ENCODE peak calls at places on chromosomes 7 and 10, in six cellular contexts. B is psoas muscle, U is DND-41, Q is osteoblast, Y is fibroblast of lung, P is dorsolateral prefrontal cortex. H is an unnamed sample.
A peak's percentile ranks its signal among the peaks of the same experiment; 100 is the strongest.

GRCh38 chr7:140060788-140061606 is 1.8 kb downstream of the PARP12 start:
- DNase-seq in B (no peak), Y (peak; percentile 90), Q (no peak), P (no peak), U (no peak), H (no peak)

GRCh38 chr7:68929712-68930395 is 668.4 kb upstream of the AUTS2 start:
- DNase-seq in B (peak; percentile 31), Q (peak; percentile 69), U (no peak), P (no peak), Y (peak; percentile 5), H (no peak)

GRCh38 chr7:116150588-116150987 is 59.8 kb upstream of the TES start:
- DNase-seq in Q (peak; percentile 14), B (no peak), Y (peak; percentile 57), P (no peak), U (no peak), H (no peak)

GRCh38 chr10:109592391-109592790 is 330.9 kb downstream of the XPNPEP1 start:
- DNase-seq in U (no peak), Q (no peak), Y (no peak), B (no peak), P (no peak), H (no peak)

GRCh38 chr7:76244781-76245391 is 43.2 kb downstream of the SRRM3 start:
- DNase-seq in Q (no peak), B (no peak), Y (no peak), P (no peak), U (no peak), H (no peak)

GRCh38 chr7:1659696-1660095 is 10.4 kb upstream of the ELFN1 start:
- DNase-seq in Q (peak; percentile 66), B (no peak), P (no peak), U (no peak), Y (no peak), H (no peak)

GRCh38 chr7:1384113-1384415 is 75.2 kb downstream of the MICALL2 start:
- DNase-seq in B (no peak), Y (no peak), U (no peak), Q (no peak), P (no peak), H (no peak)

GRCh38 chr10:34116220-34116623 is 698.9 kb downstream of the PARD3 start:
- DNase-seq in Y (peak; percentile 83), Q (no peak), U (no peak), P (no peak), B (no peak), H (no peak)

GRCh38 chr7:43872401-43873165 is 3.3 kb upstream of the MRPS24 start:
- DNase-seq in Q (peak; percentile 97), P (no peak), B (peak; percentile 57), U (no peak), Y (peak; percentile 91), H (no peak)

GRCh38 chr7:44581426-44581906 is 565 bp downstream of the TMED4 start:
- DNase-seq in Q (peak; percentile 68), B (no peak), U (peak; percentile 57), Y (peak; percentile 18), P (no peak), H (peak; percentile 36)

GRCh38 chr10:92826504-92826903 is 21.8 kb upstream of the EXOC6 start:
- DNase-seq in B (no peak), P (no peak), Y (no peak), U (no peak), Q (no peak), H (no peak)

GRCh38 chr7:101557421-101557820 is 71.7 kb downstream of the MYL10 start:
- DNase-seq in P (no peak), B (peak; percentile 9), Q (no peak), Y (no peak), U (no peak), H (no peak)

GRCh38 chr7:150449206-150449956 is 1.0 kb upstream of the GIMAP8 start:
- DNase-seq in B (no peak), Y (no peak), Q (no peak), P (no peak), U (peak; percentile 42), H (no peak)
- H3K27ac ChIP-seq in B (peak overlapping the region; percentile 42), Y (no peak overlapping the region), Q (no peak overlapping the region), P (peak overlapping the region; percentile 43), U (peak overlapping the region; percentile 75), H (peak overlapping the region; percentile 5)

GRCh38 chr10:77849039-77849664 is 77.4 kb downstream of the DLG5 start:
- DNase-seq in B (no peak), Q (no peak), U (no peak), Y (no peak), P (no peak), H (no peak)
- H3K27ac ChIP-seq in B (no peak overlapping the region), Q (no peak overlapping the region), U (no peak overlapping the region), Y (no peak overlapping the region), P (no peak overlapping the region), H (no peak overlapping the region)

GRCh38 chr7:24756545-24756988 is 697 bp downstream of the GSDME start:
- DNase-seq in B (peak; percentile 36), U (no peak), Q (no peak), Y (no peak), P (no peak), H (no peak)

GRCh38 chr7:24757799-24758275 is 573 bp upstream of the GSDME start:
- DNase-seq in Q (peak; percentile 91), Y (peak; percentile 55), B (no peak), U (no peak), P (no peak), H (no peak)

GRCh38 chr7:24756989-24757798 is at the start of gene GSDME:
- DNase-seq in P (no peak), Q (peak; percentile 94), Y (peak; percentile 71), U (peak; percentile 47), B (peak; percentile 77), H (peak; percentile 16)

GRCh38 chr7:24755096-24755495 is 2.2 kb downstream of the GSDME start:
- DNase-seq in P (no peak), Q (no peak), U (no peak), Y (no peak), B (no peak), H (no peak)

GRCh38 chr7:24755541-24756416 is 1.5 kb downstream of the GSDME start:
- DNase-seq in Y (peak; percentile 58), U (no peak), P (no peak), B (no peak), Q (no peak), H (no peak)
- H3K27ac ChIP-seq in Y (no peak overlapping the region), U (no peak overlapping the region), P (peak overlapping the region; percentile 93), B (peak overlapping the region; percentile 92), Q (no peak overlapping the region), H (no peak overlapping the region)

GRCh38 chr7:108034586-108034985 is 31.6 kb upstream of the LAMB1 start:
- DNase-seq in Q (no peak), P (no peak), Y (no peak), B (no peak), U (no peak), H (no peak)
- H3K27ac ChIP-seq in Q (no peak overlapping the region), P (no peak overlapping the region), Y (no peak overlapping the region), B (no peak overlapping the region), U (no peak overlapping the region), H (no peak overlapping the region)

GRCh38 chr10:117367718-117368117 is 7.5 kb downstream of the PDZD8 start:
- DNase-seq in U (no peak), Q (no peak), B (no peak), Y (no peak), P (no peak), H (no peak)

GRCh38 chr10:117365612-117366011 is 9.6 kb downstream of the PDZD8 start:
- DNase-seq in Y (no peak), Q (no peak), B (no peak), U (no peak), P (no peak), H (no peak)

GRCh38 chr10:117364121-117364960 is 10.9 kb downstream of the PDZD8 start:
- DNase-seq in U (no peak), B (no peak), Q (no peak), Y (peak; percentile 64), P (no peak), H (no peak)

GRCh38 chr10:117370205-117370604 is 5.0 kb downstream of the PDZD8 start:
- DNase-seq in Q (peak; percentile 79), Y (peak; percentile 29), B (no peak), P (no peak), U (no peak), H (no peak)

GRCh38 chr10:117366741-117367140 is 8.5 kb downstream of the PDZD8 start:
- DNase-seq in B (no peak), U (no peak), Q (no peak), P (no peak), Y (no peak), H (no peak)
- H3K27ac ChIP-seq in B (no peak overlapping the region), U (no peak overlapping the region), Q (no peak overlapping the region), P (no peak overlapping the region), Y (no peak overlapping the region), H (no peak overlapping the region)

GRCh38 chr10:21756707-21757600 is 222.9 kb downstream of the MLLT10 start:
- DNase-seq in U (no peak), Q (no peak), P (no peak), B (no peak), Y (peak; percentile 19), H (no peak)
- H3K27ac ChIP-seq in U (no peak overlapping the region), Q (no peak overlapping the region), P (no peak overlapping the region), B (no peak overlapping the region), Y (no peak overlapping the region), H (no peak overlapping the region)

DNA sequence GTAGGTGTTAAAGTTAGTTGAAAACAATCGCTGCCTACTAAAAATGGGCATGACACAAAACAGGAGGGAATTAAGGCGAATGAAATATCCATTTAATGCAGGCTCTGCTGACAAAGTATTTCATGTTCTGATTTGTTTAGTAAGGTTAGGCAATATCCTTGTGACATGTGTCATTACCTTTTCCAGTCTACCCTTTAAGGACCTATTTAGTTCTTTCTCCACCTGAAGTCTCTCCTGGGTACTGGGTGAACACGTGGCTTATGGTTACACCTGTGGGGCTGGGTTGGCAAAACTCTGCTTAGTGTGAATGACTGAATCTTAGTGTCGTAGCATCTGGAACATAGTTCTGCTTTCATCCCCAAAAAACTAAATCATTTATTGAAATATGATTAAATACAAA is 313.5 kb downstream of the CCDC3 start:
- DNase-seq in U (no peak), Y (no peak), P (no peak), Q (no peak), B (no peak), H (no peak)
- H3K27ac ChIP-seq in U (no peak overlapping the region), Y (no peak overlapping the region), P (no peak overlapping the region), Q (no peak overlapping the region), B (no peak overlapping the region), H (no peak overlapping the region)

GRCh38 chr7:36409180-36409579 is 19.5 kb downstream of the ANLN start:
- DNase-seq in P (no peak), B (no peak), Q (no peak), Y (no peak), U (no peak), H (no peak)
- H3K27ac ChIP-seq in P (peak overlapping the region; percentile 90), B (no peak overlapping the region), Q (no peak overlapping the region), Y (no peak overlapping the region), U (no peak overlapping the region), H (no peak overlapping the region)